ENCODE peak calls at places on chromosomes 6 and 20, in ten cellular contexts. One of them, this sample, is unnamed.
A peak's percentile ranks its signal among the peaks of the same experiment; 100 is the strongest.

GRCh38 chr6:90393232-90393884 is 96.7 kb upstream of the BACH2 start:
- DNase-seq in hypothalamus: no peak
- DNase-seq in C1 segment of cervical spinal cord: peak; percentile 37
- DNase-seq in cardiac fibroblast: peak; percentile 70
- DNase-seq in NCI-H345: peak; percentile 42
- DNase-seq in NCI-H774: peak; percentile 10
- DNase-seq in ACHN: peak; percentile 46
- DNase-seq in neural crest cell: peak; percentile 72
- DNase-seq in NCI-H446 treated with DMSO at 0.1 percent for 48 hours: peak; percentile 39
- DNase-seq in NCI-H1105: peak; percentile 38
- DNase-seq in this sample: no peak

GRCh38 chr6:119858901-119859300 is 509.3 kb upstream of the MAN1A1 start:
- DNase-seq in hypothalamus: no peak
- DNase-seq in C1 segment of cervical spinal cord: no peak
- DNase-seq in cardiac fibroblast: peak; percentile 7
- DNase-seq in NCI-H345: no peak
- DNase-seq in NCI-H774: no peak
- DNase-seq in ACHN: no peak
- DNase-seq in neural crest cell: no peak
- DNase-seq in NCI-H446 treated with DMSO at 0.1 percent for 48 hours: no peak
- DNase-seq in NCI-H1105: no peak
- DNase-seq in this sample: no peak

GRCh38 chr20:50744143-50744792 is 12.9 kb downstream of the PARD6B start:
- DNase-seq in hypothalamus: peak; percentile 18
- DNase-seq in C1 segment of cervical spinal cord: no peak
- DNase-seq in cardiac fibroblast: peak; percentile 90
- DNase-seq in NCI-H345: peak; percentile 10
- DNase-seq in NCI-H774: no peak
- DNase-seq in ACHN: peak; percentile 73
- DNase-seq in neural crest cell: no peak
- DNase-seq in NCI-H446 treated with DMSO at 0.1 percent for 48 hours: peak; percentile 45
- DNase-seq in NCI-H1105: no peak
- DNase-seq in this sample: no peak

GRCh38 chr6:135128268-135128914 is 52.7 kb upstream of the MYB start:
- DNase-seq in hypothalamus: no peak
- DNase-seq in C1 segment of cervical spinal cord: no peak
- DNase-seq in cardiac fibroblast: no peak
- DNase-seq in NCI-H345: no peak
- DNase-seq in NCI-H774: no peak
- DNase-seq in ACHN: no peak
- DNase-seq in neural crest cell: no peak
- DNase-seq in NCI-H446 treated with DMSO at 0.1 percent for 48 hours: no peak
- DNase-seq in NCI-H1105: no peak
- DNase-seq in this sample: no peak

GRCh38 chr6:138113588-138114210 is 6.5 kb upstream of the PERP start:
- DNase-seq in hypothalamus: no peak
- DNase-seq in C1 segment of cervical spinal cord: no peak
- DNase-seq in cardiac fibroblast: no peak
- DNase-seq in NCI-H345: peak; percentile 11
- DNase-seq in NCI-H774: no peak
- DNase-seq in ACHN: no peak
- DNase-seq in neural crest cell: no peak
- DNase-seq in NCI-H446 treated with DMSO at 0.1 percent for 48 hours: no peak
- DNase-seq in NCI-H1105: no peak
- DNase-seq in this sample: no peak

GRCh38 chr20:5039255-5039657 is 37.9 kb upstream of the SLC23A2 start:
- DNase-seq in hypothalamus: no peak
- DNase-seq in C1 segment of cervical spinal cord: no peak
- DNase-seq in cardiac fibroblast: no peak
- DNase-seq in NCI-H345: no peak
- DNase-seq in NCI-H774: no peak
- DNase-seq in ACHN: no peak
- DNase-seq in neural crest cell: no peak
- DNase-seq in NCI-H446 treated with DMSO at 0.1 percent for 48 hours: no peak
- DNase-seq in NCI-H1105: no peak
- DNase-seq in this sample: no peak

GRCh38 chr6:119285908-119286625 is 63.5 kb downstream of the MAN1A1 start:
- DNase-seq in hypothalamus: no peak
- DNase-seq in C1 segment of cervical spinal cord: no peak
- DNase-seq in cardiac fibroblast: peak; percentile 44
- DNase-seq in NCI-H345: no peak
- DNase-seq in NCI-H774: no peak
- DNase-seq in ACHN: no peak
- DNase-seq in neural crest cell: no peak
- DNase-seq in NCI-H446 treated with DMSO at 0.1 percent for 48 hours: peak; percentile 19
- DNase-seq in NCI-H1105: no peak
- DNase-seq in this sample: no peak

GRCh38 chr20:16501236-16501635 is 72.0 kb downstream of the KIF16B start:
- DNase-seq in hypothalamus: no peak
- DNase-seq in C1 segment of cervical spinal cord: no peak
- DNase-seq in cardiac fibroblast: no peak
- DNase-seq in NCI-H345: no peak
- DNase-seq in NCI-H774: no peak
- DNase-seq in ACHN: no peak
- DNase-seq in neural crest cell: no peak
- DNase-seq in NCI-H446 treated with DMSO at 0.1 percent for 48 hours: peak; percentile 52
- DNase-seq in NCI-H1105: no peak
- DNase-seq in this sample: no peak